ENCODE peak calls at places on chromosomes 7 and 10, in eight cellular contexts. B is CD4-positive, alpha-beta T cell; M is left ventricle myocardium inferior; A is PC-3; P is Panc1; O is aorta; E is K562; C is keratinocyte. N is an unnamed sample.
A peak's percentile ranks its signal among the peaks of the same experiment; 100 is the strongest.

GRCh38 chr7:129361771-129362170 is 72.5 kb upstream of the STRIP2 start:
- DNase-seq in P (no peak), A (no peak), M (no peak), E (no peak), B (no peak), O (no peak), C (no peak), N (no peak)

GRCh38 chr7:151459726-151460473 is 20.0 kb upstream of the CRYGN start:
- DNase-seq in C (no peak), M (peak; percentile 77), O (peak; percentile 93), B (no peak), A (peak; percentile 92), E (no peak), P (peak; percentile 76), N (peak; percentile 55)

GRCh38 chr10:45464958-45465567 is 91.0 kb downstream of the ALOX5 start:
- DNase-seq in A (peak; percentile 81), B (peak; percentile 69), C (peak; percentile 9), O (peak; percentile 88), M (peak; percentile 74), E (peak; percentile 90), P (peak; percentile 50), N (peak; percentile 87)

GRCh38 chr7:7843972-7844371 is 124.6 kb upstream of the GLCCI1 start:
- DNase-seq in C (no peak), M (no peak), B (no peak), P (no peak), O (no peak), E (no peak), A (no peak), N (no peak)

GRCh38 chr7:66330961-66331360 is 125.8 kb downstream of the TPST1 start:
- DNase-seq in A (no peak), C (no peak), O (no peak), P (no peak), M (peak; percentile 68), B (no peak), E (no peak), N (no peak)

GRCh38 chr10:51326174-51326573 is 251.9 kb downstream of the PRKG1 start:
- DNase-seq in P (no peak), E (no peak), A (no peak), O (no peak), C (no peak), M (no peak), B (no peak), N (no peak)

GRCh38 chr7:156919132-156919713 is 26.2 kb upstream of the LMBR1 start:
- DNase-seq in M (no peak), O (no peak), A (no peak), B (no peak), C (no peak), P (no peak), E (no peak), N (no peak)

GRCh38 chr10:34815174-34816066 is at the start of gene PARD3:
- DNase-seq in E (peak; percentile 60), C (no peak), A (peak; percentile 91), O (peak; percentile 86), P (no peak), B (no peak), M (peak; percentile 71), N (peak; percentile 72)

GRCh38 chr7:113086431-113086888 is at the start of gene GPR85:
- DNase-seq in C (no peak), P (no peak), A (no peak), O (peak; percentile 88), M (peak; percentile 38), E (peak; percentile 88), B (no peak), N (peak; percentile 22)

GRCh38 chr10:99331207-99331803 is 2.1 kb downstream of the CNNM1 start:
- DNase-seq in E (no peak), B (no peak), P (no peak), M (no peak), O (no peak), C (no peak), A (peak; percentile 54), N (peak; percentile 29)

GRCh38 chr7:1400351-1400750 is 58.9 kb downstream of the MICALL2 start:
- DNase-seq in B (no peak), M (no peak), C (no peak), O (no peak), P (no peak), A (no peak), E (no peak), N (peak; percentile 62)

GRCh38 chr7:1402791-1403755 is 56.2 kb downstream of the MICALL2 start:
- DNase-seq in B (no peak), O (no peak), A (no peak), C (no peak), P (no peak), E (no peak), M (no peak), N (no peak)

GRCh38 chr7:1402110-1402790 is 57.0 kb downstream of the MICALL2 start:
- DNase-seq in M (no peak), B (no peak), E (no peak), A (no peak), O (no peak), P (no peak), C (no peak), N (no peak)

GRCh38 chr7:1403844-1404404 is 55.3 kb downstream of the MICALL2 start:
- DNase-seq in A (peak; percentile 20), O (no peak), P (no peak), M (no peak), E (no peak), C (no peak), B (no peak), N (peak; percentile 34)

DNA sequence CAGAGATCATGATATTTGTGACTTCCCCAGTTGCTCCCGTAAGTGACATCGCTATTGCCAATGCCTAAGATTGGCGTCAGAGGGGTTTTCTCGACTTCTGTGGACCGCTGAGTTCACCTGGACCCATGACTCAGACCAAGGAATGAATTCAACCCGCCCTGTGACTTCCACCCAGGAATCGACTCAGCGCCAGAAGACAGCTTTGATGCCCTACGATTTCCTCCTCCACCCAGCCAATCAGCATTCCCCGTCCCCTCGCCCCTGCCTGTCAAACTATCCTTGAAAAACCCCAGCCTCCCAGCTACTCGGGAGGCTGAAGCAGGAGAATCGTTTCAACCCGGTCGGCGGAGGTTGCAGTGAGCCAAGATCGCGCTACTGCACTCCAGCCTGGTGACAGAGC is 58.3 kb downstream of the MICALL2 start:
- DNase-seq in M (no peak), E (no peak), B (no peak), O (no peak), A (peak; percentile 15), P (no peak), C (no peak), N (no peak)
- H3K27me3 ChIP-seq in M (peaks cover 94% of the 10 kb centered on the region), E (peaks cover 69% of the 10 kb centered on the region), B (peaks cover 52% of the 10 kb centered on the region), O (no peaks in the 10 kb centered on the region), A (peaks cover 37% of the 10 kb centered on the region), P (peaks cover 8% of the 10 kb centered on the region), C (peaks cover 26% of the 10 kb centered on the region), N (peaks cover 42% of the 10 kb centered on the region)

GRCh38 chr7:155505422-155505793 is 41.0 kb downstream of the CNPY1 start:
- DNase-seq in C (no peak), E (no peak), O (no peak), B (no peak), A (no peak), M (no peak), P (no peak), N (no peak)
- H3K27me3 ChIP-seq in C (peaks cover 65% of the 10 kb centered on the region), E (peaks cover 35% of the 10 kb centered on the region), O (no peaks in the 10 kb centered on the region), B (peaks cover 92% of the 10 kb centered on the region), A (peaks cover 100% of the 10 kb centered on the region), M (peaks cover 100% of the 10 kb centered on the region), P (peaks cover 70% of the 10 kb centered on the region), N (no peaks in the 10 kb centered on the region)

GRCh38 chr7:115227473-115228235 is 305.8 kb downstream of the MDFIC start:
- DNase-seq in C (no peak), B (no peak), O (no peak), E (no peak), P (no peak), A (no peak), M (no peak), N (no peak)

GRCh38 chr7:115229401-115230083 is 307.6 kb downstream of the MDFIC start:
- DNase-seq in A (no peak), B (no peak), P (no peak), E (no peak), M (no peak), C (no peak), O (no peak), N (no peak)

GRCh38 chr7:115224923-115225322 is 303.0 kb downstream of the MDFIC start:
- DNase-seq in O (no peak), C (no peak), B (no peak), P (no peak), M (no peak), A (no peak), E (no peak), N (no peak)

GRCh38 chr7:115223959-115224358 is 302.1 kb downstream of the MDFIC start:
- DNase-seq in E (no peak), B (no peak), A (no peak), P (no peak), O (no peak), C (no peak), M (no peak), N (no peak)

DNA sequence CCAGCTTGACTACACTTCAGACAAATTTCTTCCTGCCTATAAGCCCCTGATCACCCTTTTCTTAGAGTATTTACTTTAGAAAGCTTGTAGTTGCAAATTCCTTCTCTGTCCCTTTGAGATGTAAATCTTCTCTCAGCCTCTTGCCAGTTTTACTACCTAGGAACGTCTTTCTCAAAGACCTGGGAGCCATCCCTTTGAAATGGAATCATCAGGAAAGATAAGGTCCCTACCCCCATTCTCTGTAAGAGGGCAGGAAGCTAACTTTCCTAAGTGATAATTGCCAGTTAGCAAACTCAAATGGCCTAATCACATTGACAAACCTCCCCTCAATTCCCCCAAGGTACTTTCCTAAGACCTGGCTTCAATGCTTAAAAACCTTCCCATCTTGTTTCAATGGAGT is 304.5 kb downstream of the MDFIC start:
- DNase-seq in A (no peak), P (no peak), E (no peak), B (no peak), O (no peak), M (no peak), C (no peak), N (peak; percentile 25)
- H3K27me3 ChIP-seq in A (no peaks in the 10 kb centered on the region), P (no peaks in the 10 kb centered on the region), E (no peaks in the 10 kb centered on the region), B (no peaks in the 10 kb centered on the region), O (no peaks in the 10 kb centered on the region), M (no peaks in the 10 kb centered on the region), C (no peaks in the 10 kb centered on the region), N (no peaks in the 10 kb centered on the region)

DNA sequence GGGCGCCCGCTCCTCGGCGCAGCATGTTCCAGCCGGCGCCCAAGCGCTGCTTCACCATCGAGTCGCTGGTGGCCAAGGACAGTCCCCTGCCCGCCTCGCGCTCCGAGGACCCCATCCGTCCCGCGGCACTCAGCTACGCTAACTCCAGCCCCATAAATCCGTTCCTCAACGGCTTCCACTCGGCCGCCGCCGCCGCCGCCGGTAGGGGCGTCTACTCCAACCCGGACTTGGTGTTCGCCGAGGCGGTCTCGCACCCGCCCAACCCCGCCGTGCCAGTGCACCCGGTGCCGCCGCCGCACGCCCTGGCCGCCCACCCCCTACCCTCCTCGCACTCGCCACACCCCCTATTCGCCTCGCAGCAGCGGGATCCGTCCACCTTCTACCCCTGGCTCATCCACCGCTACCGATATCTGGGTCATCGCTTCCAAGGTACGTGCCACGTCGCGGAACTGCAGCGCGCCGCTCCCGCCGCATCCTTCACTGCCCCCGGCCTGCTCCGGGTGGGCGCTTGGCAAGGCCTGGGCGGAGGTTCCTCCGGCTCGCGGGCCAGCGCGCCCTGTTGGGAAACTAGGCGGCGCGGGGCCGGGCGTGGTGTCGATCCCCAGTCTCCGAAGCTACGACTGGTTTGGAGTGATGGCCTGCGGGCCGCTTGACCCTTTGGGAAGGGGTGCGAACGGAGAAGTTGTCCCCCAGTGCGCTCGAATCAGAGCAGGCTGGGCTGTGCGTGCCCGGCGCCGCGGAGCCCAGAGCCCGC is 876 bp downstream of the EMX2 start:
- DNase-seq in A (no peak), C (no peak), E (no peak), O (peak; percentile 81), M (no peak), B (no peak), P (no peak), N (no peak)
- H3K27me3 ChIP-seq in A (peaks cover 36% of the 10 kb centered on the region), C (peaks cover 11% of the 10 kb centered on the region), E (peaks cover 82% of the 10 kb centered on the region), O (no peaks in the 10 kb centered on the region), M (peaks cover 100% of the 10 kb centered on the region), B (peaks cover 86% of the 10 kb centered on the region), P (peaks cover 42% of the 10 kb centered on the region), N (peaks cover 7% of the 10 kb centered on the region)

GRCh38 chr7:94559972-94560371 is 50.4 kb downstream of the CASD1 start:
- DNase-seq in B (no peak), M (no peak), P (no peak), A (no peak), O (no peak), C (no peak), E (no peak), N (no peak)
- H3K27me3 ChIP-seq in B (no peaks in the 10 kb centered on the region), M (no peaks in the 10 kb centered on the region), P (no peaks in the 10 kb centered on the region), A (no peaks in the 10 kb centered on the region), O (no peaks in the 10 kb centered on the region), C (no peaks in the 10 kb centered on the region), E (no peaks in the 10 kb centered on the region), N (no peaks in the 10 kb centered on the region)